ENCODE peak calls at places on chromosomes 4 and X, in four cellular contexts. C, X, Z and K are unnamed samples.

GRCh38 chrX:9943420-9943819 is 23.7 kb upstream of the CLDN34 start:
- DNase-seq in Z (no peak), C (no peak), X (no peak), K (no peak)

GRCh38 chrX:19046343-19047215 is 62.7 kb upstream of the PHKA2 start:
- DNase-seq in Z (no peak), X (no peak), C (no peak), K (no peak)

GRCh38 chrX:146831994-146832393 is 17.4 kb upstream of the CXorf51A start:
- DNase-seq in X (no peak), Z (no peak), C (no peak), K (no peak)

GRCh38 chrX:106481341-106481740 is 130.4 kb upstream of the RADX start:
- DNase-seq in X (peak), Z (peak), C (no peak), K (peak)

GRCh38 chr4:3442959-3443749 is 1.4 kb downstream of the HGFAC start:
- DNase-seq in C (no peak), X (peak), Z (peak), K (no peak)

GRCh38 chr4:22593933-22594332 is 78.1 kb upstream of the ADGRA3 start:
- DNase-seq in X (no peak), Z (no peak), C (no peak), K (no peak)

GRCh38 chr4:15963001-15963451 is at the start of gene FGFBP2:
- DNase-seq in C (peak), Z (peak), X (peak), K (no peak)

GRCh38 chrX:31287861-31288260 is 216.0 kb upstream of the FTHL17 start:
- DNase-seq in Z (no peak), X (no peak), C (no peak), K (no peak)

GRCh38 chr4:74618659-74619058 is 173.7 kb downstream of the AREG start:
- DNase-seq in X (no peak), C (no peak), Z (no peak), K (no peak)

GRCh38 chr4:71944956-71945355 is 86.8 kb upstream of the NPFFR2 start:
- DNase-seq in Z (no peak), C (no peak), X (no peak), K (no peak)

GRCh38 chrX:77527233-77528001 is 80.2 kb downstream of the FGF16 start:
- DNase-seq in X (no peak), C (peak), Z (peak), K (no peak)

DNA sequence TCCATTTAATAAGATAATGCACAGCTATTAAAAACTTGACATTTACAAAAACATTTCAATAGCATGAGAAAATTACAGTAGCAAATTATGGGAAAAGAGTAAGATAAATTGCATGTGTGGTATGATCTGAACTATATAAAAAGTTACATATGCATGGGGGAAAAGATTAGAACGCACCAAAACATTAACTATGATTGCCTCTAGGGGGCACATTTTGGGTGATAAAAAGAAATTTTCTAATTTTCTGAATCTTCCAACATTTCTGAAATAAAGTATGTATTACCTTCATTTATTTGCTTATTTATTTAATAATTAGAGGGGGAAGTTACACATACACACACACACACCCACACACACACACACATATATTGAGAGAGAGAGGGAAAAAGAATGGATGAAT is 19.6 kb upstream of the KDM5C start:
- DNase-seq in X (no peak), Z (no peak), C (no peak), K (no peak)
- TF ChIP-seq CTCF in X (no peak), Z (peak), C (no peak), K (no peak)

GRCh38 chrX:97102938-97103337 is 219.2 kb downstream of the RPA4 start:
- DNase-seq in C (no peak), Z (no peak), X (no peak), K (no peak)
- TF ChIP-seq CTCF in C (no peak), Z (no peak), X (no peak), K (no peak)

DNA sequence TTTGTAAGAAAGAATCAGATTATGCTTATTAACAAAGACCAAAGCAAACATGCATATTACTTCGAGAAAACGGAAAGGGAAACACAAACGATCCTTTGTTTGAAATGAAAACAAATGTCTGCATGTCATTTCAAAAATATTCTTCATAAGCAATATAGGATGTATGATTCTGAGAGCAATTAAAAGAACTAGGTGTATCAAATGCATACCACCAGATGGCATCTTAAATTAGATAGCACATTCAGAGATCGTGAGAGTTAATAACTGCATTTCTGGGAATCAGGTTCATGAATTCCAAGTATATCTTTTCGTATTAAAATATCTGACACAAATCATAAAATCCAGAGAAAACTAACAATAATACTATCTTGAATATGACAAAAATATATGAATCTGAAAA is 159.5 kb downstream of the PPP3CA start:
- DNase-seq in Z (no peak), X (no peak), C (no peak), K (no peak)
- TF ChIP-seq CTCF in Z (peak), X (no peak), C (no peak), K (no peak)

GRCh38 chrX:50456712-50457484 is 13.7 kb downstream of the DGKK start:
- DNase-seq in C (no peak), Z (no peak), X (no peak), K (no peak)
- TF ChIP-seq CTCF in C (no peak), Z (no peak), X (no peak), K (peak)

GRCh38 chr4:96352051-96352517 is 512.2 kb downstream of the PDHA2 start:
- DNase-seq in Z (peak), C (no peak), X (peak), K (no peak)
- TF ChIP-seq CTCF in Z (peak), C (no peak), X (no peak), K (no peak)

GRCh38 chrX:45751156-45751555 is 550.5 kb upstream of the DIPK2B start:
- DNase-seq in C (no peak), X (no peak), Z (no peak), K (no peak)

GRCh38 chrX:45747905-45748304 is 547.2 kb upstream of the DIPK2B start:
- DNase-seq in C (no peak), X (no peak), Z (no peak), K (no peak)

GRCh38 chrX:45750639-45751038 is 550.0 kb upstream of the DIPK2B start:
- DNase-seq in Z (no peak), X (no peak), C (peak), K (no peak)

GRCh38 chrX:45748443-45748842 is 547.8 kb upstream of the DIPK2B start:
- DNase-seq in X (no peak), C (no peak), Z (no peak), K (no peak)

DNA sequence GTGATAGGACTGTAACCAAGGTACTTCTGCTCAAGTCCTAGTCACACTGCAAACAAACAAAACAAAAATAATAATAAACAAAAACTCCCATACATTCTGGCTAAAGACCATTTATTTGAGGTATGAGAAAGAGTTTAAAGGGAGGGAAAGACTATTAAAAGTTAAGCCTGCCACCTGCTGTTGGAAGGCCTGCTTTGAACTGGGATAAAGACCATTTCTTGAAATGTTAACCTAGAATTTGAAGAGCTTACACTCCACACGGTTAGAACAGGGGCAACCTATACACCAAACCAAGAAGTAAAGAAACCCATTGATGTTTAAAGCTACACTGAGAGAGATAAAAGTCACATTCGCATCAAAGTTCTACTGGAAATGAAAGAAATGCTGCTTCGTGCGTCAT is 548.7 kb upstream of the DIPK2B start:
- DNase-seq in Z (no peak), X (no peak), C (no peak), K (no peak)
- TF ChIP-seq CTCF in Z (peak), X (no peak), C (peak), K (no peak)